ENCODE peak calls at places on chromosome 2, in six cellular contexts. K is GM04504; N is GOT3; R is stimulated activated CD8-positive, alpha-beta memory T cell treated with anti-CD3 and anti-CD28 coated beads, Interleukin-15, amount 100 ng/mL, for 4 hours; C is T-helper 9 cell; B is upper lobe of right lung. A is an unnamed sample.

GRCh38 chr2:9652898-9653479 is 22.2 kb upstream of the YWHAQ start:
- DNase-seq in N (no peak), R (no peak), K (no peak), C (no peak), B (no peak), A (peak; percentile 40)

GRCh38 chr2:163462993-163463392 is 272.8 kb downstream of the FIGN start:
- DNase-seq in N (no peak), K (no peak), B (no peak), C (no peak), R (no peak), A (no peak)

GRCh38 chr2:59389240-59389639 is 1148.1 kb upstream of the FANCL start:
- DNase-seq in R (no peak), C (no peak), B (no peak), N (no peak), K (no peak), A (no peak)

GRCh38 chr2:144115892-144116291 is 404.0 kb downstream of the ZEB2 start:
- DNase-seq in B (no peak), C (no peak), K (no peak), R (no peak), N (no peak), A (no peak)

GRCh38 chr2:112566104-112566503 is 18.3 kb upstream of the CHCHD5 start:
- DNase-seq in R (no peak), K (no peak), B (no peak), N (no peak), C (no peak), A (no peak)

GRCh38 chr2:174797792-174798276 is 33.6 kb upstream of the CHRNA1 start:
- DNase-seq in N (no peak), B (no peak), R (no peak), K (peak; percentile 77), C (no peak), A (no peak)

GRCh38 chr2:148829618-148830017 is 45.4 kb upstream of the KIF5C start:
- DNase-seq in R (no peak), N (no peak), K (no peak), C (no peak), B (no peak), A (no peak)

GRCh38 chr2:119311371-119311770 is 55.3 kb downstream of the C2orf76 start:
- DNase-seq in N (no peak), C (no peak), B (no peak), R (no peak), K (no peak), A (no peak)

GRCh38 chr2:207341816-207342215 is 176.1 kb upstream of the KLF7 start:
- DNase-seq in C (no peak), R (no peak), B (no peak), K (no peak), N (no peak), A (no peak)

GRCh38 chr2:75523313-75524275 is 37.1 kb downstream of the EVA1A start:
- DNase-seq in B (no peak), N (no peak), K (no peak), C (no peak), R (no peak), A (peak; percentile 70)

GRCh38 chr2:10009811-10010781 is 33.3 kb upstream of the KLF11 start:
- DNase-seq in C (no peak), B (peak; percentile 79), R (no peak), N (no peak), K (peak; percentile 65), A (no peak)

GRCh38 chr2:31675485-31675901 is 94.8 kb upstream of the SRD5A2 start:
- DNase-seq in C (no peak), R (no peak), N (no peak), B (no peak), K (no peak), A (peak; percentile 22)

GRCh38 chr2:169928463-169928864 is 101.2 kb downstream of the UBR3 start:
- DNase-seq in R (no peak), B (no peak), N (no peak), K (peak; percentile 10), C (no peak), A (peak; percentile 62)

GRCh38 chr2:30147715-30148611 is 1.2 kb downstream of the YPEL5 start:
- DNase-seq in B (peak; percentile 92), K (no peak), R (peak; percentile 58), N (peak; percentile 20), C (peak; percentile 80), A (peak; percentile 77)

GRCh38 chr2:2455151-2455550 is 124.1 kb upstream of the MYT1L start:
- DNase-seq in R (no peak), N (no peak), K (no peak), C (no peak), B (no peak), A (no peak)

A was measured in GM12865.